ENCODE peak calls at places on chromosome 4, in seven cellular contexts. G is HepG2, X is H1, D is HCT116, Q is K562, L is GM12878, A is T47D. H is an unnamed sample.

GRCh38 chr4:155819066-155819465 is 47.0 kb downstream of the ASIC5 start:
- DNase-seq in G (no peak), X (no peak), D (no peak), Q (no peak), L (no peak), A (no peak), H (no peak)

GRCh38 chr4:89331637-89332544 is 24.3 kb upstream of the GPRIN3 start:
- DNase-seq in G (no peak), X (no peak), D (no peak), Q (no peak), L (no peak), A (no peak), H (no peak)

GRCh38 chr4:103994059-103994458 is 274.3 kb upstream of the TACR3 start:
- DNase-seq in G (peak), X (no peak), D (peak), Q (no peak), L (no peak), A (peak), H (no peak)

GRCh38 chr4:73895201-73896177 is 26.3 kb downstream of the CXCL1 start:
- DNase-seq in G (no peak), X (no peak), D (no peak), Q (no peak), L (no peak), A (no peak), H (no peak)

GRCh38 chr4:53307819-53308773 is 57.8 kb downstream of the SCFD2 start:
- DNase-seq in G (no peak), X (no peak), D (no peak), Q (no peak), L (no peak), A (no peak), H (no peak)

GRCh38 chr4:94978904-94979303 is 221.1 kb downstream of the BMPR1B start:
- DNase-seq in G (no peak), X (no peak), D (no peak), Q (no peak), L (no peak), A (no peak), H (no peak)

GRCh38 chr4:168063031-168063430 is 29.3 kb upstream of the ANXA10 start:
- DNase-seq in G (no peak), X (no peak), D (no peak), Q (no peak), L (no peak), A (no peak), H (no peak)

GRCh38 chr4:167020410-167020809 is 213.9 kb downstream of the SPOCK3 start:
- DNase-seq in G (peak), X (no peak), D (no peak), Q (no peak), L (no peak), A (peak), H (no peak)

GRCh38 chr4:10521386-10521785 is 64.2 kb upstream of the ZNF518B start:
- DNase-seq in G (no peak), X (no peak), D (no peak), Q (no peak), L (no peak), A (no peak), H (no peak)

GRCh38 chr4:40264995-40265909 is 68.4 kb downstream of the RHOH start:
- DNase-seq in G (no peak), X (no peak), D (no peak), Q (peak), L (no peak), A (no peak), H (peak)

GRCh38 chr4:52577285-52577968 is 81.7 kb downstream of the USP46 start:
- DNase-seq in G (no peak), X (no peak), D (no peak), Q (no peak), L (no peak), A (no peak), H (no peak)

GRCh38 chr4:151901631-151902030 is 140.8 kb upstream of the GATB start:
- DNase-seq in G (no peak), X (no peak), D (no peak), Q (no peak), L (no peak), A (no peak), H (no peak)

GRCh38 chr4:48499551-48500066 is 9.6 kb downstream of the ZAR1 start:
- DNase-seq in G (no peak), X (no peak), D (no peak), Q (no peak), L (peak), A (no peak), H (no peak)
- TF ChIP-seq JUND in G (no peak), X (no peak), D (no peak), Q (no peak), L (no peak), A (no peak), H (no peak)

DNA sequence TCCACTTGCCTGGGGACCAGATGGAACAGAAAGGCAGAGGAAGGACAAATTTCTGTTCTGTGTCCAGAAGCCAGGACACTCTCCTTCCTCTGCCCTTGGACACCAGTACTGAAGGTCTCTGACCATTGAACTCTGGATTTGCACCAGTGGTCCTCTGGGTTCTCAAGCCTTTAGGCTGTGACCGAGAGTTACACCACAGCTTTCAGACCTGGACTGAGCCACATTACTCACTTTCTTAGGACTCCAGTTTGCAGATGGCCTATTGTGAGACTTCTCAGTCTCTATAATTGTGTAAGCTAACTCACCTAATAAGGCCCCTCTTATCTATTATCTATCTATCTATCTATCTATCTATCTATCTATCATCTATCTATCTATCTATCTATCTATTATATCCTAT is 295.3 kb upstream of the GALNTL6 start:
- DNase-seq in G (no peak), X (no peak), D (no peak), Q (no peak), L (no peak), A (no peak), H (no peak)
- TF ChIP-seq JUND in G (no peak), X (no peak), D (no peak), Q (no peak), L (no peak), A (no peak), H (no peak)

DNA sequence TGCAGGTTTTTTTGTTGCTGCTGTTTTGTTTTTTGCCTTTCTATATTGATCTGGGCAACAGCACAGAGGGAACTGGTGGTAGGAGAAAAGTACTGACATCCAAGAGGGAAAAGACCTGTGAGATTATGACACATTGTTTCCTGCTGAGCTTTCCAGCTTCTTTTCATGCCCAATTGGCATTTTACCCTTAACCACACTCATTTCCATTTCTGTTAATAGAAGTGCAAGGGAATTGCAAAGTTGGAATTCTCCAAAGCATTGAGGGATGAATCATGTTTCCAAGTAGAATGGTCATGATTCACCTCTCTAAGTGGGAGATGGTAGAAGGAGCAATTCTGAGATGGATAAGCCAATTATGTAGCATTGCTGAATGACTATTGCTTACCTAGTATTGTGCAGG is 161.5 kb downstream of the PPARGC1A start:
- DNase-seq in G (no peak), X (no peak), D (no peak), Q (no peak), L (no peak), A (no peak), H (no peak)
- TF ChIP-seq JUND in G (no peak), X (no peak), D (no peak), Q (no peak), L (no peak), A (no peak), H (peak)

DNA sequence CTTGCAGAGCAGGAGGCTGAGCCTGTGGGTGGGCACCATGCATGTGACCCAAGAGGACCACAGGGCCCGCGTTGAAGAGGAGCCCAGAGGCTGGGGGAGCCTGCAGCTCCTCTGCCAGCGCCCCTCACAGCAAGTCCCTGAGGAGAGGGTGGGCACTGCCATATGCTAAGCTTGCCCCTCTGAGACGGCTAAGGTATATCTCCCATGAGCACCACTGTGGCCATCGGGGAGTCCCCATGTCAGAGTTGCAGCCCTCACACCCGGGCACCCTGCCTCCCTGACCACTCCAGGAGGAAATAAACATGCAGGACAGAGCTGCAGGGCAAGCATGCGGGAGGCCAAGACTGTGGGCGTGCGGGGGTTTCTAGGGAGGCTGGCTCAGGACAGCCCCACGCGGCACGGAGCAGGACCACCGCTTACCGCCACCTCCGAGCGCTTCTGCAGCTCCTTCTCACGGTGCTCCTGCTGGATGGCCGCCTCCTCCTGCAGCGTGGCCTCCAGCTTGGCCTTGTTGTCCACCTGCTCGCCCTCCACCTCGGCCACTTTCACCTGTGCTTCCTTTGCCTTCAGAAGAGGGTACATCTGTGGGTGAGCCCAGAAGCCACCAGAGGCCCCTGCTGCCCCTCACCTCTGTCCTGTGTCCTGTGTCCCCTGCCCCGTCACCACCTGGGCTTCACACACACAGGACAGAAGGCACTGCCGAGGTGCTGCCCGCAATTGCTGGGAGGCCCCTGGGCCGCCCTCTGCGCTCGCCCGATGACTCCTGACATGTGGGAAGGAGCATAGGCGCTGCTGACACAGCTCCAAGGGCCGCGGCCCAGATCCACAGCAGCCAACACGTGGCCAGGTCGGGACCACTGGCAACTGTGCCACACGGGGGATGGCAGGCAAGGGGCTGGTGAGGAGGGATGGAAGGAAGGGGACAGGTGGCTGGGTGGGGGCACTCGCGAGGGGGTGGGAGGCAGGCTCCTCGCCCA is 29.8 kb downstream of the FGFR3 start:
- DNase-seq in G (no peak), X (no peak), D (no peak), Q (no peak), L (no peak), A (no peak), H (no peak)
- TF ChIP-seq JUND in G (no peak), X (no peak), D (no peak), Q (no peak), L (no peak), A (no peak), H (no peak)

GRCh38 chr4:1406416-1406945 is at the start of gene NKX1-1:
- DNase-seq in G (no peak), X (no peak), D (no peak), Q (no peak), L (no peak), A (no peak), H (no peak)
- TF ChIP-seq JUND in G (no peak), X (no peak), D (no peak), Q (no peak), L (no peak), A (no peak), H (no peak)

GRCh38 chr4:58192217-58192616 is 1082.0 kb upstream of the IGFBP7 start:
- DNase-seq in G (no peak), X (no peak), D (no peak), Q (no peak), L (no peak), A (no peak), H (no peak)

GRCh38 chr4:58188313-58188712 is 1078.1 kb upstream of the IGFBP7 start:
- DNase-seq in G (no peak), X (no peak), D (no peak), Q (no peak), L (no peak), A (no peak), H (no peak)

DNA sequence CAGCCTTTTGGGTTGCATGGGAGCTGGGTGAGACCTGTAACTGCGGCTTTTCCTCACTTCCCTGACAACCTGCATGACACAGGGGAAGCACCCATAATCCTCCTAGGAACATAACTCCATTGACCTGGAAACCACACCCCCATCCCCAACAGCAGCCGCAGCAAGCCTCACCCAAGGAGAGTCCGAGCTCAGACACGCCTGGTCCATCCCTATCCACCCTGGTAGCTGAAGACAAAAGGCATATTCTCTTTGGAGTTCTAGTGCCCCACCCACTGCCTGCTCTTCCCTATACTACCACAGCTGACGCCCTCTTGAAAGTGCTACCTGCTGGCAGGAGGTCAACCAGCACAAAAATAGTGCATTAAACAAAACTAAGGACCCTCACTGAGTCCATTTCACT is 1080.9 kb upstream of the IGFBP7 start:
- DNase-seq in G (no peak), X (no peak), D (no peak), Q (no peak), L (no peak), A (no peak), H (no peak)
- TF ChIP-seq JUND in G (no peak), X (no peak), D (no peak), Q (no peak), L (no peak), A (no peak), H (no peak)

GRCh38 chr4:123826896-123827295 is 430.3 kb downstream of the SPRY1 start:
- DNase-seq in G (no peak), X (no peak), D (no peak), Q (no peak), L (no peak), A (no peak), H (no peak)
- TF ChIP-seq JUND in G (no peak), X (no peak), D (no peak), Q (no peak), L (no peak), A (no peak), H (peak)

H was measured in SK-N-SH.